ENCODE peak calls at places on chromosomes 6 and 20, in nine cellular contexts. M is A549; J is heart left ventricle; B is naive thymus-derived CD4-positive, alpha-beta T cell; E is spleen; F is tibial artery; X is SJSA1; Z is CD8-positive, alpha-beta T cell; A is uterus. T is an unnamed sample. For H3K4me1, the result is how much of the 10 kb centered on the place peaks cover.

GRCh38 chr6:5214570-5215052 is 46.1 kb downstream of the LYRM4 start:
- DNase-seq in M (no peak), J (peak), B (no peak), E (no peak), F (peak), X (peak), Z (no peak), A (no peak), T (no peak)

GRCh38 chr20:19211661-19212523 is 550 bp upstream of the SLC24A3 start:
- DNase-seq in M (no peak), J (peak), B (no peak), E (peak), F (peak), X (no peak), Z (no peak), A (peak), T (no peak)

GRCh38 chr20:42961771-42962170 is 227.9 kb downstream of the PTPRT start:
- DNase-seq in M (no peak), J (no peak), B (no peak), E (no peak), F (no peak), X (no peak), Z (no peak), A (no peak), T (no peak)

GRCh38 chr20:22866757-22867425 is 168.2 kb upstream of the SSTR4 start:
- DNase-seq in M (peak), J (no peak), B (no peak), E (no peak), F (no peak), X (no peak), Z (no peak), A (no peak), T (no peak)

GRCh38 chr6:35363293-35363750 is 21.0 kb downstream of the PPARD start:
- DNase-seq in M (no peak), J (peak), B (no peak), E (no peak), F (no peak), X (no peak), Z (no peak), A (no peak), T (no peak)

GRCh38 chr6:72950114-72950860 is 275.0 kb downstream of the KHDC1L start:
- DNase-seq in M (peak), J (no peak), B (no peak), E (no peak), F (no peak), X (peak), Z (no peak), A (no peak), T (no peak)

GRCh38 chr20:2460752-2461424 is 9.7 kb downstream of the SNRPB start:
- DNase-seq in M (no peak), J (no peak), B (no peak), E (no peak), F (no peak), X (no peak), Z (no peak), A (no peak), T (no peak)

GRCh38 chr20:675453-676314 is at the start of gene SCRT2:
- DNase-seq in M (peak), J (peak), B (peak), E (peak), F (peak), X (peak), Z (peak), A (peak), T (no peak)

GRCh38 chr20:3590164-3590563 is 73.0 kb downstream of the GFRA4 start:
- DNase-seq in M (no peak), J (no peak), B (no peak), E (no peak), F (no peak), X (no peak), Z (no peak), A (no peak), T (no peak)

GRCh38 chr20:51326241-51326819 is 216.2 kb downstream of the NFATC2 start:
- DNase-seq in M (peak), J (no peak), B (no peak), E (no peak), F (no peak), X (no peak), Z (peak), A (peak), T (no peak)

GRCh38 chr20:63416631-63417030 is 55.5 kb upstream of the CHRNA4 start:
- DNase-seq in M (no peak), J (no peak), B (no peak), E (no peak), F (no peak), X (no peak), Z (no peak), A (no peak), T (no peak)

GRCh38 chr6:144928847-144929246 is 643.7 kb downstream of the UTRN start:
- DNase-seq in M (no peak), J (no peak), B (no peak), E (no peak), F (no peak), X (no peak), Z (no peak), A (no peak), T (no peak)

GRCh38 chr6:18468162-18468843 is 81.2 kb downstream of the RNF144B start:
- DNase-seq in M (no peak), J (no peak), B (no peak), E (no peak), F (no peak), X (no peak), Z (no peak), A (no peak), T (no peak)

GRCh38 chr6:18463429-18463828 is 76.3 kb downstream of the RNF144B start:
- DNase-seq in M (no peak), J (no peak), B (no peak), E (no peak), F (no peak), X (no peak), Z (no peak), A (no peak), T (no peak)

GRCh38 chr6:18465410-18466154 is 78.4 kb downstream of the RNF144B start:
- DNase-seq in M (no peak), J (no peak), B (no peak), E (no peak), F (no peak), X (no peak), Z (no peak), A (no peak), T (no peak)

GRCh38 chr6:18467741-18468140 is 80.6 kb downstream of the RNF144B start:
- DNase-seq in M (no peak), J (no peak), B (no peak), E (no peak), F (no peak), X (no peak), Z (no peak), A (no peak), T (no peak)

GRCh38 chr6:18464176-18464575 is 77.0 kb downstream of the RNF144B start:
- DNase-seq in M (no peak), J (no peak), B (no peak), E (no peak), F (no peak), X (no peak), Z (no peak), A (no peak), T (no peak)
- H3K4me1 ChIP-seq in M (under half), J (under half), B (under half), E (under half), F (under half), X (under half), Z (under half), A (under half), T (under half)

GRCh38 chr6:29964553-29964903 is 22.2 kb downstream of the HLA-A start:
- DNase-seq in M (no peak), J (no peak), B (no peak), E (no peak), F (no peak), X (no peak), Z (no peak), A (no peak), T (no peak)
- H3K4me3 ChIP-seq in M (peak), J (peak), B (no peak), E (peak), F (peak), X (peak), Z (peak), A (no peak), T (peak)

GRCh38 chr6:51554029-51554428 is 533.4 kb downstream of the PKHD1 start:
- DNase-seq in M (no peak), J (no peak), B (no peak), E (no peak), F (no peak), X (no peak), Z (no peak), A (no peak), T (no peak)

GRCh38 chr6:51550243-51550642 is 537.2 kb downstream of the PKHD1 start:
- DNase-seq in M (no peak), J (no peak), B (no peak), E (no peak), F (no peak), X (no peak), Z (no peak), A (no peak), T (no peak)

GRCh38 chr6:51552400-51552799 is 535.0 kb downstream of the PKHD1 start:
- DNase-seq in M (no peak), J (no peak), B (no peak), E (no peak), F (no peak), X (no peak), Z (no peak), A (no peak), T (no peak)

GRCh38 chr6:51559059-51559458 is 528.4 kb downstream of the PKHD1 start:
- DNase-seq in M (no peak), J (no peak), B (no peak), E (no peak), F (no peak), X (no peak), Z (no peak), A (no peak), T (no peak)

GRCh38 chr6:51553246-51554015 is 534.0 kb downstream of the PKHD1 start:
- DNase-seq in M (no peak), J (peak), B (no peak), E (no peak), F (no peak), X (no peak), Z (no peak), A (no peak), T (no peak)
- H3K27ac ChIP-seq in M (no peak), J (no peak), B (no peak), E (no peak), F (no peak), X (no peak), Z (no peak), A (no peak), T (no peak)

GRCh38 chr6:39225543-39225942 is 3.7 kb downstream of the KCNK5 start:
- DNase-seq in M (no peak), J (no peak), B (no peak), E (no peak), F (no peak), X (no peak), Z (no peak), A (no peak), T (no peak)
- H3K4me1 ChIP-seq in M (under half), J (under half), B (under half), E (under half), F (under half), X (under half), Z (under half), A (under half), T (under half)

GRCh38 chr6:41000248-41000647 is 38.8 kb downstream of the UNC5CL start:
- DNase-seq in M (no peak), J (no peak), B (no peak), E (no peak), F (no peak), X (no peak), Z (no peak), A (no peak), T (no peak)

GRCh38 chr6:40998661-40999060 is 40.4 kb downstream of the UNC5CL start:
- DNase-seq in M (no peak), J (no peak), B (no peak), E (no peak), F (no peak), X (no peak), Z (no peak), A (no peak), T (no peak)

GRCh38 chr6:40996591-40997247 is 42.3 kb downstream of the UNC5CL start:
- DNase-seq in M (peak), J (no peak), B (no peak), E (no peak), F (no peak), X (peak), Z (no peak), A (no peak), T (no peak)

GRCh38 chr6:40999498-41000070 is 39.4 kb downstream of the UNC5CL start:
- DNase-seq in M (peak), J (peak), B (no peak), E (no peak), F (no peak), X (no peak), Z (no peak), A (peak), T (no peak)

DNA sequence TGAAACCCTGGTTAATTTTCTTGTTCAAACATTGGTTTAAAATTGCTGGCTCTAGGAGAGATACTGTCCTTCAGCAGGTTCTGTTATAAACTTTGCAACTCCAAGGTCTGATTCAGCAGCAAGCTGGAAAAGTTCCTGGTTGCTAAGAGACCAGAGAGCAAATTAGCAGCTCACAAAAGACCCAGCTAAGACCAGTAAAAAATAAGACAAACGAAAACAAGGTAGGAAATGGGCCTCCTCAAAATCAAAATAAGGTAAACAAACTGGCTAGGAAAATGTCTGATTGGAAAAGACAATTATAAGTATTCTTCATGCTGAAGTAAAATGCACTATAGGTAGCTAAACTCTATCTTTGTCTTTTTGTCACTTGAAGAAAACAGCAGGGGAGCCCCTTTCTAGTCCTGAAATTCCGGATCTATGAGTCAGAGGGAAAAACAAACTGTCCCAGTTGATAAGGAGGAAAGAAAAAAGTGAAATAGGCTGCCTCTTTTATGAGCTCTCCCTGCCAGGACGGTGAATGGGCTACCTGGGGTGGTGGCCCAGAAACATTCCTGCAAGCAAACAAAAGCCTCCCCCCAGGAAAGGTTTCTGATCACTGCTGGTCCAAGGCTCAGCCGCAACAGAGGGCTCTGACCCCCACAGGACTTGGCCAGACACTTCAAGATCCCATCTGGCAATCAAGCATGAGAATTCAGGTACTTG is 41.6 kb downstream of the UNC5CL start:
- DNase-seq in M (peak), J (no peak), B (no peak), E (no peak), F (no peak), X (peak), Z (no peak), A (no peak), T (no peak)
- H3K4me3 ChIP-seq in M (peak), J (peak), B (no peak), E (no peak), F (no peak), X (no peak), Z (no peak), A (no peak), T (peak)

DNA sequence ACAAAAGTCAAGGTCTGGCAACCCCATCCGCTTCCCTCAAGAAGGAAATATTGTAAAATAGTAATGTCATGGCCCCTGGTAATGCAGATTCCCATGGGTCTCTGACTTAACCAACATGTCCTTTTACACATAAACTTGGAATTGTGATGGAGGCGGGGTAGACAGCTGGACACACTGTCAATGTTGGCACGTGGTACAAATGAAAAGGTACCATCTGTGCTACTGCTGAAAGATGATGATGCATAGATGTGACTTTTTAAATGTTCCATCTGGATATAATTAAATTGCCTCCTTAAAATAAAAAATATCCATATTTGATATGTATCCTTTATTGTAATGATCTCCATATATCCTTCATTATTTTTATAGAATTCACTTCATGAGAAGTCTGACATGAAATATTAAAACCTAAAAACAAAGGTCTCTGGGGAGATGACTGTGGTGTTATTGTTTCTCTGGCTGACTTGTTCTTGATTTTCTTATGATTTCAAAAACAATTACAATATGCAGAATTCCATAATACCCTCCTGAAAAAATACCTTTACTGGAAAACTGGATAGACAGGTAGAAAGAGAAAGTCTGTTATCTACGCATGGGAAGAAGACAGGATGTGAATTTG is 104.5 kb downstream of the MKKS start:
- DNase-seq in M (no peak), J (no peak), B (no peak), E (no peak), F (no peak), X (no peak), Z (no peak), A (no peak), T (no peak)
- H3K27ac ChIP-seq in M (peak), J (no peak), B (no peak), E (no peak), F (no peak), X (peak), Z (no peak), A (no peak), T (no peak)

DNA sequence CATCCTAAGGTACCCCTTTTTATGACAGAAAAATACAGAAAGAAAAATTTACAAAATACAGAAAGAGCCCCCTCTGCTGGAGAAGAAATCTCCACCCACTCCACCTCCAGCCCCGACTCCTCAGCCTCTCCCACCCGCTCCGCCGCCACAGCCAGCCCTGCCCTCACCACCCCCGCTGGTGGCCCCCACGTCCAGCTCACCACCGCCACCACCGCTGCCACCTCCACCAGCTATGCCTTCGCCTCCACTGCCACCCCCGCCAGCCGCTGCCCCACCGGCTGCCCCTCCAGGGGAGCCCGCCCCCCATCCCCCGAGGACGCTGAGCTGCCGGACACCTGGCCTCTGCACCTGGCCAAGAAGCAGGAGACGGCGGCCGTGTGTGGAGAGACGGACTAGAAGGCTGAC is 17.7 kb downstream of the WFDC2 start:
- DNase-seq in M (peak), J (no peak), B (no peak), E (no peak), F (no peak), X (no peak), Z (no peak), A (no peak), T (no peak)
- H3K4me1 ChIP-seq in M (under half), J (under half), B (under half), E (under half), F (under half), X (under half), Z (under half), A (under half), T (under half)

DNA sequence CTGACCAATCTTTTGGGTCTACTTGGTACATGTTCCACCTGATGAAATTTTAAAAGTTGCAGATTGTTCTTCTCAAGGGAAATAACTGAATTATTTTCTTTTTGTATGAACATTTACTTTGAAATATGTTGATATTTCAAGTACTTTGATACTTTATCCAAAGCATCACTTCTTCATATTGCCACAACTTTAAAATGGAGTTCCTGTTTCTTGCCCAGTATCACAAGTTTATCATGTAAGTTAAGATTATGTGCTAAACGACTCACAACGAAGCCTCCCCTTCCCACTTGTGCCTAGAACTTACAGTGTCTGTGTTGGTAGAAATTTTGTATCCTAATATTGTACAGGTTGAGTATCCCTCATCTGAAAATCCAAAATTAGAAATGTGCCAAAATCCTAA is 108.4 kb downstream of the ARID1B start:
- DNase-seq in M (no peak), J (no peak), B (no peak), E (no peak), F (no peak), X (no peak), Z (no peak), A (no peak), T (no peak)
- H3K4me3 ChIP-seq in M (no peak), J (no peak), B (no peak), E (no peak), F (no peak), X (no peak), Z (no peak), A (no peak), T (no peak)

GRCh38 chr6:28134716-28135115 is 7.0 kb upstream of the ZKSCAN8 start:
- DNase-seq in M (no peak), J (no peak), B (no peak), E (no peak), F (no peak), X (no peak), Z (no peak), A (no peak), T (no peak)

GRCh38 chr6:28135393-28135792 is 6.3 kb upstream of the ZKSCAN8 start:
- DNase-seq in M (no peak), J (no peak), B (no peak), E (no peak), F (no peak), X (no peak), Z (no peak), A (no peak), T (no peak)

GRCh38 chr6:28136585-28137457 is 4.9 kb upstream of the ZKSCAN8 start:
- DNase-seq in M (peak), J (peak), B (peak), E (peak), F (peak), X (peak), Z (peak), A (peak), T (peak)

GRCh38 chr6:28139860-28140500 is 1.7 kb upstream of the ZKSCAN8 start:
- DNase-seq in M (no peak), J (no peak), B (no peak), E (no peak), F (no peak), X (no peak), Z (no peak), A (no peak), T (no peak)

GRCh38 chr6:28137458-28138020 is 4.1 kb upstream of the ZKSCAN8 start:
- DNase-seq in M (no peak), J (no peak), B (peak), E (no peak), F (no peak), X (no peak), Z (no peak), A (no peak), T (no peak)
- H3K27ac ChIP-seq in M (peak), J (peak), B (peak), E (peak), F (peak), X (peak), Z (peak), A (peak), T (peak)

GRCh38 chr6:56188429-56188828 is 59.0 kb downstream of the COL21A1 start:
- DNase-seq in M (no peak), J (no peak), B (no peak), E (no peak), F (no peak), X (no peak), Z (no peak), A (no peak), T (no peak)
- H3K4me1 ChIP-seq in M (under half), J (under half), B (under half), E (under half), F (under half), X (under half), Z (under half), A (under half), T (under half)

T was measured in suprapubic skin.